ENCODE peak calls at places on chromosomes 11 and 22, in nine cellular contexts. E is cardiac fibroblast, G is heart right ventricle, S is GM06990, L is PC-3, U is thyroid gland, H is keratinocyte, A is omental fat pad, O is BJ. I is an unnamed sample.

GRCh38 chr22:40410731-40411505 is 40.5 kb downstream of the SGSM3 start:
- DNase-seq in E (no peak), G (no peak), S (no peak), L (no peak), U (no peak), H (no peak), A (no peak), O (no peak), I (no peak)

GRCh38 chr22:39175127-39176066 is 22.9 kb upstream of the CBX7 start:
- DNase-seq in E (no peak), G (no peak), S (no peak), L (peak; percentile 2), U (no peak), H (no peak), A (no peak), O (no peak), I (no peak)

GRCh38 chr11:45086526-45086925 is 59.9 kb upstream of the PRDM11 start:
- DNase-seq in E (no peak), G (no peak), S (no peak), L (no peak), U (no peak), H (no peak), A (no peak), O (no peak), I (no peak)

GRCh38 chr11:689630-690029 is 5.4 kb downstream of the DEAF1 start:
- DNase-seq in E (no peak), G (no peak), S (no peak), L (no peak), U (peak; percentile 95), H (no peak), A (no peak), O (no peak), I (no peak)

GRCh38 chr11:69825037-69825834 is 6.0 kb upstream of the FGF3 start:
- DNase-seq in E (no peak), G (no peak), S (no peak), L (peak; percentile 90), U (no peak), H (no peak), A (no peak), O (no peak), I (no peak)

GRCh38 chr11:102006835-102007566 is 40.2 kb upstream of the CFAP300 start:
- DNase-seq in E (no peak), G (no peak), S (no peak), L (peak; percentile 67), U (no peak), H (no peak), A (no peak), O (no peak), I (no peak)

GRCh38 chr11:16784097-16784496 is 45.6 kb downstream of the C11orf58 start:
- DNase-seq in E (no peak), G (no peak), S (no peak), L (no peak), U (no peak), H (no peak), A (no peak), O (no peak), I (no peak)

GRCh38 chr11:72918825-72919224 is 104.6 kb downstream of the ATG16L2 start:
- DNase-seq in E (no peak), G (no peak), S (no peak), L (no peak), U (no peak), H (no peak), A (no peak), O (no peak), I (no peak)

GRCh38 chr11:118320515-118320914 is 16.0 kb downstream of the CD3E start:
- DNase-seq in E (no peak), G (no peak), S (no peak), L (no peak), U (no peak), H (no peak), A (no peak), O (no peak), I (no peak)

GRCh38 chr22:29784451-29785361 is 17.5 kb downstream of the UQCR10 start:
- DNase-seq in E (peak; percentile 81), G (peak; percentile 42), S (no peak), L (no peak), U (peak; percentile 69), H (no peak), A (no peak), O (no peak), I (no peak)

GRCh38 chr11:8035225-8035846 is 45.7 kb upstream of the TUB start:
- DNase-seq in E (no peak), G (no peak), S (no peak), L (no peak), U (peak; percentile 58), H (no peak), A (no peak), O (no peak), I (no peak)

GRCh38 chr11:113341388-113342165 is 27.2 kb downstream of the TTC12 start:
- DNase-seq in E (no peak), G (no peak), S (no peak), L (no peak), U (peak; percentile 85), H (no peak), A (no peak), O (no peak), I (no peak)

GRCh38 chr11:113339909-113340569 is 25.7 kb downstream of the TTC12 start:
- DNase-seq in E (no peak), G (no peak), S (no peak), L (no peak), U (no peak), H (no peak), A (no peak), O (no peak), I (no peak)

GRCh38 chr11:113334183-113334582 is 19.8 kb downstream of the TTC12 start:
- DNase-seq in E (no peak), G (no peak), S (no peak), L (no peak), U (no peak), H (no peak), A (no peak), O (no peak), I (no peak)

GRCh38 chr11:113332638-113333329 is 18.4 kb downstream of the TTC12 start:
- DNase-seq in E (no peak), G (no peak), S (no peak), L (no peak), U (no peak), H (no peak), A (no peak), O (no peak), I (no peak)

DNA sequence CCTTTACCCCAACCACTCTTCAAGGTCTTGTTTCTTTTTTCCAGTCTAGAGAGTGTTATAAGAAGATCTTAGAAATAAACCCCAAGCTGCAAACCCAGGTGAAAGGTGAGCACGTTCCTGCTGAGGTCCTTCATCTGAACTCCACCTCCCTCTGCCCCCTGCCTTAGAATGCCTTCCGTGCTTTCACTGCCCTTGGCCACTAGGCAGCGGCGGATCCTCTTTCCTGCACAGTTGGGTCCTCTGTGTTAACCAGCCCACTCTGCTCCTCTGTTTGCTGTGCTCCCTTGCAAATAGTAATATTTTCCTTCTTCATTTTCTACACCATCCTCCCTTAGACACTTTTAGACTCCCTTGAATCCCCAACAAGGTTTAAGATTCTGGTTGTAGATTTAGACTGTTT is 24.3 kb downstream of the TTC12 start:
- DNase-seq in E (no peak), G (no peak), S (no peak), L (no peak), U (no peak), H (no peak), A (no peak), O (no peak), I (no peak)
- TF ChIP-seq CTCF in E (no peak), G (no peak), S (no peak), L (no peak), U (no peak), H (no peak), A (no peak), O (no peak), I (no peak)

GRCh38 chr22:22604326-22605073 is 39.9 kb upstream of the GGTLC2 start:
- DNase-seq in E (no peak), G (no peak), S (no peak), L (no peak), U (no peak), H (no peak), A (no peak), O (no peak), I (no peak)

GRCh38 chr22:22612516-22612915 is 31.9 kb upstream of the GGTLC2 start:
- DNase-seq in E (no peak), G (no peak), S (no peak), L (no peak), U (no peak), H (no peak), A (no peak), O (no peak), I (no peak)

GRCh38 chr22:22605074-22605404 is 39.4 kb upstream of the GGTLC2 start:
- DNase-seq in E (no peak), G (no peak), S (no peak), L (no peak), U (no peak), H (no peak), A (no peak), O (no peak), I (no peak)

GRCh38 chr22:22614065-22614464 is 30.3 kb upstream of the GGTLC2 start:
- DNase-seq in E (no peak), G (no peak), S (no peak), L (no peak), U (no peak), H (no peak), A (no peak), O (no peak), I (no peak)

DNA sequence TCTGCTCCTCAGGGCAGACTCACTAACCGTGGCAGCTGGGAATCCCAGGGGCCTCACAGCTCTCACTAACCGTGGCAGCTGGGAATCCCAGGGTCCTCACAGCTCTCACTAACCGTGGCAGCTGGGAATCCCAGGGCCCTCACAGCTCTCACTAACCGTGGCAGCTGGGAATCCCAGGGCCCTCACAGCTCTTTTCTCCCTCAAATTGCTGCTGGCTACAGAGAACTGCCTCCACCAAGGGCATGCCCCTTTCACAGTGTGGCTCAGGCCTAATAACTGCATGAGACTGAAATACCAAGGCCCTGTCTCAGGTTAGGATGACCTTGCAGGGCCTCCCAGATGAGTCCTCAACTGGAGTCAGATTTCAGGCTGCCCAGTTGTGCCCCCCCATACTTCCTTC is 35.1 kb upstream of the GGTLC2 start:
- DNase-seq in E (no peak), G (no peak), S (no peak), L (no peak), U (no peak), H (no peak), A (no peak), O (no peak), I (no peak)
- TF ChIP-seq CTCF in E (no peak), G (no peak), S (no peak), L (no peak), U (no peak), H (no peak), A (no peak), O (no peak), I (no peak)

GRCh38 chr11:14390669-14391068 is 31.7 kb upstream of the RRAS2 start:
- DNase-seq in E (no peak), G (no peak), S (no peak), L (no peak), U (no peak), H (no peak), A (no peak), O (no peak), I (no peak)
- TF ChIP-seq CTCF in E (no peak), G (no peak), S (no peak), L (no peak), U (no peak), H (no peak), A (no peak), O (no peak), I (no peak)

DNA sequence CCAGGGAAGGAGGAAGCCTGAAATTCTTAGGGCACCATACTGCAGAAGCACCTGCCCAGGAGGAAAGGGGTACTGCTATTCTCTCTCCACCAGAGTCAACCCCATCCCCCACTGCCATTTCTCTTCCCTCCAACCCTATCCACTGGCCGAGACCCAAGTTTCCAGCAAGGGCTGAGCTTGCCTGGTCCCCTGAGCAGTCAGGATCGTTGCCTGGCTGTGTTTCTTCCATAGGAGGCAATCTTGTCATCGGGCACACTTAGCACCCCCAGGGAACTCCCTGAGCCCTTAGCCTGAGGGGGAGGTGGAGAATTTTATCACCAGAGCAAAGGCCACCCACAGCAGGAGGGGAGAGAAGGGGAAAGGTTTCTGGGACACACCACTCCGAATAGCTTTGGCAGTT is 115.8 kb upstream of the NECTIN1 start:
- DNase-seq in E (no peak), G (peak; percentile 63), S (no peak), L (no peak), U (no peak), H (no peak), A (no peak), O (no peak), I (no peak)
- TF ChIP-seq CTCF in E (no peak), G (no peak), S (no peak), L (no peak), U (no peak), H (no peak), A (no peak), O (no peak), I (no peak)

I was measured in AG04449.